ENCODE peak calls at places on chromosome 19, in eight cellular contexts. One of them, this sample, is unnamed.

GRCh38 chr19:53519431-53519830 is 18.5 kb upstream of the ZNF331 start:
- DNase-seq in activated CD4-positive, alpha-beta memory T cell treated with anti-CD3 and anti-CD28 coated beads for 36 hours: no peak
- DNase-seq in NCI-H1930: no peak
- DNase-seq in RPMI7951: peak
- DNase-seq in cardiac septum: no peak
- DNase-seq in anterior cingulate cortex: no peak
- DNase-seq in amniotic stem cell: no peak
- DNase-seq in naive thymus-derived CD4-positive, alpha-beta T cell: no peak
- DNase-seq in this sample: no peak

GRCh38 chr19:46197314-46198070 is 32.0 kb upstream of the IGFL1 start:
- DNase-seq in activated CD4-positive, alpha-beta memory T cell treated with anti-CD3 and anti-CD28 coated beads for 36 hours: no peak
- DNase-seq in NCI-H1930: no peak
- DNase-seq in RPMI7951: no peak
- DNase-seq in cardiac septum: no peak
- DNase-seq in anterior cingulate cortex: no peak
- DNase-seq in amniotic stem cell: no peak
- DNase-seq in naive thymus-derived CD4-positive, alpha-beta T cell: no peak
- DNase-seq in this sample: no peak

GRCh38 chr19:36245210-36246005 is 30.5 kb downstream of the ZNF146 start:
- DNase-seq in activated CD4-positive, alpha-beta memory T cell treated with anti-CD3 and anti-CD28 coated beads for 36 hours: no peak
- DNase-seq in NCI-H1930: peak
- DNase-seq in RPMI7951: peak
- DNase-seq in cardiac septum: no peak
- DNase-seq in anterior cingulate cortex: peak
- DNase-seq in amniotic stem cell: no peak
- DNase-seq in naive thymus-derived CD4-positive, alpha-beta T cell: no peak
- DNase-seq in this sample: no peak

GRCh38 chr19:9309974-9310446 is 372 bp upstream of the ZNF699 start:
- DNase-seq in activated CD4-positive, alpha-beta memory T cell treated with anti-CD3 and anti-CD28 coated beads for 36 hours: no peak
- DNase-seq in NCI-H1930: peak
- DNase-seq in RPMI7951: peak
- DNase-seq in cardiac septum: peak
- DNase-seq in anterior cingulate cortex: peak
- DNase-seq in amniotic stem cell: peak
- DNase-seq in naive thymus-derived CD4-positive, alpha-beta T cell: no peak
- DNase-seq in this sample: peak

GRCh38 chr19:9323557-9323918 is 441 bp upstream of the ZNF559 start:
- DNase-seq in activated CD4-positive, alpha-beta memory T cell treated with anti-CD3 and anti-CD28 coated beads for 36 hours: peak
- DNase-seq in NCI-H1930: peak
- DNase-seq in RPMI7951: peak
- DNase-seq in cardiac septum: peak
- DNase-seq in anterior cingulate cortex: peak
- DNase-seq in amniotic stem cell: no peak
- DNase-seq in naive thymus-derived CD4-positive, alpha-beta T cell: no peak
- DNase-seq in this sample: peak

GRCh38 chr19:29665826-29666633 is 769 bp downstream of the PLEKHF1 start:
- DNase-seq in activated CD4-positive, alpha-beta memory T cell treated with anti-CD3 and anti-CD28 coated beads for 36 hours: no peak
- DNase-seq in NCI-H1930: no peak
- DNase-seq in RPMI7951: peak
- DNase-seq in cardiac septum: peak
- DNase-seq in anterior cingulate cortex: no peak
- DNase-seq in amniotic stem cell: no peak
- DNase-seq in naive thymus-derived CD4-positive, alpha-beta T cell: no peak
- DNase-seq in this sample: peak

GRCh38 chr19:37551123-37551993 is 43.2 kb downstream of the ZNF571 start:
- DNase-seq in activated CD4-positive, alpha-beta memory T cell treated with anti-CD3 and anti-CD28 coated beads for 36 hours: peak
- DNase-seq in NCI-H1930: no peak
- DNase-seq in RPMI7951: peak
- DNase-seq in cardiac septum: peak
- DNase-seq in anterior cingulate cortex: no peak
- DNase-seq in amniotic stem cell: no peak
- DNase-seq in naive thymus-derived CD4-positive, alpha-beta T cell: peak
- DNase-seq in this sample: no peak

GRCh38 chr19:50333235-50333736 is 4.1 kb upstream of the KCNC3 start:
- DNase-seq in activated CD4-positive, alpha-beta memory T cell treated with anti-CD3 and anti-CD28 coated beads for 36 hours: peak
- DNase-seq in NCI-H1930: peak
- DNase-seq in RPMI7951: peak
- DNase-seq in cardiac septum: peak
- DNase-seq in anterior cingulate cortex: peak
- DNase-seq in amniotic stem cell: peak
- DNase-seq in naive thymus-derived CD4-positive, alpha-beta T cell: peak
- DNase-seq in this sample: no peak

GRCh38 chr19:15507068-15508034 is 974 bp upstream of the CYP4F22 start:
- DNase-seq in activated CD4-positive, alpha-beta memory T cell treated with anti-CD3 and anti-CD28 coated beads for 36 hours: no peak
- DNase-seq in NCI-H1930: no peak
- DNase-seq in RPMI7951: no peak
- DNase-seq in cardiac septum: no peak
- DNase-seq in anterior cingulate cortex: no peak
- DNase-seq in amniotic stem cell: no peak
- DNase-seq in naive thymus-derived CD4-positive, alpha-beta T cell: no peak
- DNase-seq in this sample: no peak

GRCh38 chr19:32464279-32464678 is 58.7 kb downstream of the DPY19L3 start:
- DNase-seq in activated CD4-positive, alpha-beta memory T cell treated with anti-CD3 and anti-CD28 coated beads for 36 hours: no peak
- DNase-seq in NCI-H1930: no peak
- DNase-seq in RPMI7951: peak
- DNase-seq in cardiac septum: no peak
- DNase-seq in anterior cingulate cortex: no peak
- DNase-seq in amniotic stem cell: no peak
- DNase-seq in naive thymus-derived CD4-positive, alpha-beta T cell: no peak
- DNase-seq in this sample: no peak

GRCh38 chr19:18438331-18439024 is 545 bp upstream of the ISYNA1 start:
- DNase-seq in activated CD4-positive, alpha-beta memory T cell treated with anti-CD3 and anti-CD28 coated beads for 36 hours: no peak
- DNase-seq in NCI-H1930: no peak
- DNase-seq in RPMI7951: peak
- DNase-seq in cardiac septum: no peak
- DNase-seq in anterior cingulate cortex: no peak
- DNase-seq in amniotic stem cell: no peak
- DNase-seq in naive thymus-derived CD4-positive, alpha-beta T cell: no peak
- DNase-seq in this sample: peak

GRCh38 chr19:296476-297225 is 5.4 kb upstream of the PLPP2 start:
- DNase-seq in activated CD4-positive, alpha-beta memory T cell treated with anti-CD3 and anti-CD28 coated beads for 36 hours: no peak
- DNase-seq in NCI-H1930: no peak
- DNase-seq in RPMI7951: no peak
- DNase-seq in cardiac septum: no peak
- DNase-seq in anterior cingulate cortex: no peak
- DNase-seq in amniotic stem cell: no peak
- DNase-seq in naive thymus-derived CD4-positive, alpha-beta T cell: no peak
- DNase-seq in this sample: no peak

GRCh38 chr19:1469936-1470863 is 8.8 kb downstream of the C19orf25 start:
- DNase-seq in activated CD4-positive, alpha-beta memory T cell treated with anti-CD3 and anti-CD28 coated beads for 36 hours: peak
- DNase-seq in NCI-H1930: peak
- DNase-seq in RPMI7951: peak
- DNase-seq in cardiac septum: no peak
- DNase-seq in anterior cingulate cortex: no peak
- DNase-seq in amniotic stem cell: no peak
- DNase-seq in naive thymus-derived CD4-positive, alpha-beta T cell: no peak
- DNase-seq in this sample: no peak

GRCh38 chr19:30023330-30023729 is 81.3 kb downstream of the URI1 start:
- DNase-seq in activated CD4-positive, alpha-beta memory T cell treated with anti-CD3 and anti-CD28 coated beads for 36 hours: no peak
- DNase-seq in NCI-H1930: no peak
- DNase-seq in RPMI7951: no peak
- DNase-seq in cardiac septum: no peak
- DNase-seq in anterior cingulate cortex: no peak
- DNase-seq in amniotic stem cell: no peak
- DNase-seq in naive thymus-derived CD4-positive, alpha-beta T cell: no peak
- DNase-seq in this sample: no peak

GRCh38 chr19:31351212-31352193 is 2.3 kb upstream of the TSHZ3 start:
- DNase-seq in activated CD4-positive, alpha-beta memory T cell treated with anti-CD3 and anti-CD28 coated beads for 36 hours: no peak
- DNase-seq in NCI-H1930: no peak
- DNase-seq in RPMI7951: peak
- DNase-seq in cardiac septum: no peak
- DNase-seq in anterior cingulate cortex: no peak
- DNase-seq in amniotic stem cell: no peak
- DNase-seq in naive thymus-derived CD4-positive, alpha-beta T cell: no peak
- DNase-seq in this sample: no peak

GRCh38 chr19:1210227-1210538 is 4.6 kb downstream of the STK11 start:
- DNase-seq in activated CD4-positive, alpha-beta memory T cell treated with anti-CD3 and anti-CD28 coated beads for 36 hours: no peak
- DNase-seq in NCI-H1930: no peak
- DNase-seq in RPMI7951: no peak
- DNase-seq in cardiac septum: no peak
- DNase-seq in anterior cingulate cortex: no peak
- DNase-seq in amniotic stem cell: no peak
- DNase-seq in naive thymus-derived CD4-positive, alpha-beta T cell: no peak
- DNase-seq in this sample: no peak

GRCh38 chr19:12095111-12095790 is 30.7 kb downstream of the ZNF844 start:
- DNase-seq in activated CD4-positive, alpha-beta memory T cell treated with anti-CD3 and anti-CD28 coated beads for 36 hours: no peak
- DNase-seq in NCI-H1930: no peak
- DNase-seq in RPMI7951: no peak
- DNase-seq in cardiac septum: no peak
- DNase-seq in anterior cingulate cortex: no peak
- DNase-seq in amniotic stem cell: no peak
- DNase-seq in naive thymus-derived CD4-positive, alpha-beta T cell: no peak
- DNase-seq in this sample: no peak

GRCh38 chr19:31882709-31883108 is 462.7 kb upstream of the ZNF507 start:
- DNase-seq in activated CD4-positive, alpha-beta memory T cell treated with anti-CD3 and anti-CD28 coated beads for 36 hours: no peak
- DNase-seq in NCI-H1930: no peak
- DNase-seq in RPMI7951: no peak
- DNase-seq in cardiac septum: no peak
- DNase-seq in anterior cingulate cortex: no peak
- DNase-seq in amniotic stem cell: no peak
- DNase-seq in naive thymus-derived CD4-positive, alpha-beta T cell: no peak
- DNase-seq in this sample: no peak

GRCh38 chr19:5592531-5592930 is 24.8 kb upstream of the TINCR start:
- DNase-seq in activated CD4-positive, alpha-beta memory T cell treated with anti-CD3 and anti-CD28 coated beads for 36 hours: no peak
- DNase-seq in NCI-H1930: no peak
- DNase-seq in RPMI7951: no peak
- DNase-seq in cardiac septum: no peak
- DNase-seq in anterior cingulate cortex: no peak
- DNase-seq in amniotic stem cell: no peak
- DNase-seq in naive thymus-derived CD4-positive, alpha-beta T cell: no peak
- DNase-seq in this sample: no peak

GRCh38 chr19:35608250-35608649 is 4.3 kb upstream of the HAUS5 start:
- DNase-seq in activated CD4-positive, alpha-beta memory T cell treated with anti-CD3 and anti-CD28 coated beads for 36 hours: no peak
- DNase-seq in NCI-H1930: no peak
- DNase-seq in RPMI7951: no peak
- DNase-seq in cardiac septum: no peak
- DNase-seq in anterior cingulate cortex: no peak
- DNase-seq in amniotic stem cell: no peak
- DNase-seq in naive thymus-derived CD4-positive, alpha-beta T cell: no peak
- DNase-seq in this sample: no peak

GRCh38 chr19:369876-370275 is 25.3 kb upstream of the MIER2 start:
- DNase-seq in activated CD4-positive, alpha-beta memory T cell treated with anti-CD3 and anti-CD28 coated beads for 36 hours: no peak
- DNase-seq in NCI-H1930: no peak
- DNase-seq in RPMI7951: no peak
- DNase-seq in cardiac septum: no peak
- DNase-seq in anterior cingulate cortex: no peak
- DNase-seq in amniotic stem cell: no peak
- DNase-seq in naive thymus-derived CD4-positive, alpha-beta T cell: no peak
- DNase-seq in this sample: peak

GRCh38 chr19:315811-316210 is 24.6 kb upstream of the PLPP2 start:
- DNase-seq in activated CD4-positive, alpha-beta memory T cell treated with anti-CD3 and anti-CD28 coated beads for 36 hours: no peak
- DNase-seq in NCI-H1930: no peak
- DNase-seq in RPMI7951: no peak
- DNase-seq in cardiac septum: no peak
- DNase-seq in anterior cingulate cortex: no peak
- DNase-seq in amniotic stem cell: no peak
- DNase-seq in naive thymus-derived CD4-positive, alpha-beta T cell: no peak
- DNase-seq in this sample: no peak

GRCh38 chr19:56637976-56638555 is 4.9 kb upstream of the SMIM17 start:
- DNase-seq in activated CD4-positive, alpha-beta memory T cell treated with anti-CD3 and anti-CD28 coated beads for 36 hours: peak
- DNase-seq in NCI-H1930: no peak
- DNase-seq in RPMI7951: peak
- DNase-seq in cardiac septum: peak
- DNase-seq in anterior cingulate cortex: peak
- DNase-seq in amniotic stem cell: peak
- DNase-seq in naive thymus-derived CD4-positive, alpha-beta T cell: no peak
- DNase-seq in this sample: no peak

GRCh38 chr19:16035601-16036297 is 40.5 kb upstream of the TPM4 start:
- DNase-seq in activated CD4-positive, alpha-beta memory T cell treated with anti-CD3 and anti-CD28 coated beads for 36 hours: no peak
- DNase-seq in NCI-H1930: no peak
- DNase-seq in RPMI7951: no peak
- DNase-seq in cardiac septum: no peak
- DNase-seq in anterior cingulate cortex: no peak
- DNase-seq in amniotic stem cell: no peak
- DNase-seq in naive thymus-derived CD4-positive, alpha-beta T cell: no peak
- DNase-seq in this sample: no peak

GRCh38 chr19:7393934-7394508 is 45.3 kb downstream of the ARHGEF18 start:
- DNase-seq in activated CD4-positive, alpha-beta memory T cell treated with anti-CD3 and anti-CD28 coated beads for 36 hours: no peak
- DNase-seq in NCI-H1930: no peak
- DNase-seq in RPMI7951: no peak
- DNase-seq in cardiac septum: no peak
- DNase-seq in anterior cingulate cortex: no peak
- DNase-seq in amniotic stem cell: no peak
- DNase-seq in naive thymus-derived CD4-positive, alpha-beta T cell: no peak
- DNase-seq in this sample: no peak

GRCh38 chr19:53823380-53824120 is 564 bp downstream of the NLRP12 start:
- DNase-seq in activated CD4-positive, alpha-beta memory T cell treated with anti-CD3 and anti-CD28 coated beads for 36 hours: no peak
- DNase-seq in NCI-H1930: no peak
- DNase-seq in RPMI7951: no peak
- DNase-seq in cardiac septum: peak
- DNase-seq in anterior cingulate cortex: no peak
- DNase-seq in amniotic stem cell: no peak
- DNase-seq in naive thymus-derived CD4-positive, alpha-beta T cell: no peak
- DNase-seq in this sample: no peak

GRCh38 chr19:13056052-13056660 is 46.5 kb downstream of the LYL1 start:
- DNase-seq in activated CD4-positive, alpha-beta memory T cell treated with anti-CD3 and anti-CD28 coated beads for 36 hours: no peak
- DNase-seq in NCI-H1930: no peak
- DNase-seq in RPMI7951: peak
- DNase-seq in cardiac septum: no peak
- DNase-seq in anterior cingulate cortex: no peak
- DNase-seq in amniotic stem cell: peak
- DNase-seq in naive thymus-derived CD4-positive, alpha-beta T cell: no peak
- DNase-seq in this sample: no peak

GRCh38 chr19:18649371-18650047 is 12.7 kb downstream of the KLHL26 start:
- DNase-seq in activated CD4-positive, alpha-beta memory T cell treated with anti-CD3 and anti-CD28 coated beads for 36 hours: no peak
- DNase-seq in NCI-H1930: no peak
- DNase-seq in RPMI7951: peak
- DNase-seq in cardiac septum: no peak
- DNase-seq in anterior cingulate cortex: no peak
- DNase-seq in amniotic stem cell: no peak
- DNase-seq in naive thymus-derived CD4-positive, alpha-beta T cell: no peak
- DNase-seq in this sample: peak

GRCh38 chr19:19145281-19145999 is 7.2 kb upstream of the TMEM161A start:
- DNase-seq in activated CD4-positive, alpha-beta memory T cell treated with anti-CD3 and anti-CD28 coated beads for 36 hours: no peak
- DNase-seq in NCI-H1930: no peak
- DNase-seq in RPMI7951: no peak
- DNase-seq in cardiac septum: no peak
- DNase-seq in anterior cingulate cortex: no peak
- DNase-seq in amniotic stem cell: no peak
- DNase-seq in naive thymus-derived CD4-positive, alpha-beta T cell: no peak
- DNase-seq in this sample: no peak

GRCh38 chr19:15587663-15588062 is 27.4 kb upstream of the CYP4F8 start:
- DNase-seq in activated CD4-positive, alpha-beta memory T cell treated with anti-CD3 and anti-CD28 coated beads for 36 hours: no peak
- DNase-seq in NCI-H1930: no peak
- DNase-seq in RPMI7951: no peak
- DNase-seq in cardiac septum: peak
- DNase-seq in anterior cingulate cortex: no peak
- DNase-seq in amniotic stem cell: no peak
- DNase-seq in naive thymus-derived CD4-positive, alpha-beta T cell: no peak
- DNase-seq in this sample: peak

GRCh38 chr19:47156861-47157454 is 26.3 kb downstream of the SAE1 start:
- DNase-seq in activated CD4-positive, alpha-beta memory T cell treated with anti-CD3 and anti-CD28 coated beads for 36 hours: peak
- DNase-seq in NCI-H1930: no peak
- DNase-seq in RPMI7951: peak
- DNase-seq in cardiac septum: no peak
- DNase-seq in anterior cingulate cortex: no peak
- DNase-seq in amniotic stem cell: no peak
- DNase-seq in naive thymus-derived CD4-positive, alpha-beta T cell: no peak
- DNase-seq in this sample: no peak

GRCh38 chr19:42286349-42287016 is 15.4 kb upstream of the PRR19 start:
- DNase-seq in activated CD4-positive, alpha-beta memory T cell treated with anti-CD3 and anti-CD28 coated beads for 36 hours: no peak
- DNase-seq in NCI-H1930: no peak
- DNase-seq in RPMI7951: no peak
- DNase-seq in cardiac septum: no peak
- DNase-seq in anterior cingulate cortex: no peak
- DNase-seq in amniotic stem cell: no peak
- DNase-seq in naive thymus-derived CD4-positive, alpha-beta T cell: no peak
- DNase-seq in this sample: no peak

GRCh38 chr19:32875428-32875827 is 5.9 kb upstream of the SLC7A9 start:
- DNase-seq in activated CD4-positive, alpha-beta memory T cell treated with anti-CD3 and anti-CD28 coated beads for 36 hours: no peak
- DNase-seq in NCI-H1930: no peak
- DNase-seq in RPMI7951: no peak
- DNase-seq in cardiac septum: no peak
- DNase-seq in anterior cingulate cortex: no peak
- DNase-seq in amniotic stem cell: no peak
- DNase-seq in naive thymus-derived CD4-positive, alpha-beta T cell: no peak
- DNase-seq in this sample: no peak

GRCh38 chr19:47719047-47719885 is 6.0 kb downstream of the EHD2 start:
- DNase-seq in activated CD4-positive, alpha-beta memory T cell treated with anti-CD3 and anti-CD28 coated beads for 36 hours: no peak
- DNase-seq in NCI-H1930: no peak
- DNase-seq in RPMI7951: peak
- DNase-seq in cardiac septum: peak
- DNase-seq in anterior cingulate cortex: peak
- DNase-seq in amniotic stem cell: peak
- DNase-seq in naive thymus-derived CD4-positive, alpha-beta T cell: no peak
- DNase-seq in this sample: peak